ENCODE peak calls at places on chromosomes 13 and 19, in nine cellular contexts. X is activated CD4-positive, CD25-positive, alpha-beta regulatory T cell; F is activated CD4-positive, alpha-beta T cell treated with anti-CD3 and anti-CD28 coated beads, Interleukin-2, amount 50 U/mL, for 4 hours; T is GM23338; P is progenitor cell of endocrine pancreas; L is activated T-cell treated with anti-CD3 and anti-CD28 coated beads, Interleukin-2, amount 50 U/mL, for 72 hours; G is NCI-H1436; M is H7; W is adrenal gland. E is an unnamed sample.

GRCh38 chr13:52399708-52400107 is 6.3 kb downstream of the THSD1 start:
- DNase-seq in X (no peak), F (no peak), T (peak; percentile 22), P (no peak), L (no peak), G (no peak), M (peak; percentile 26), W (no peak), E (peak; percentile 56)

GRCh38 chr13:20405691-20406090 is 120.0 kb downstream of the CRYL1 start:
- DNase-seq in X (no peak), F (no peak), T (peak; percentile 85), P (no peak), L (no peak), G (no peak), M (peak; percentile 91), W (no peak), E (no peak)

GRCh38 chr13:78376822-78377221 is 226.5 kb downstream of the POU4F1 start:
- DNase-seq in X (no peak), F (no peak), T (no peak), P (no peak), L (no peak), G (no peak), M (no peak), W (no peak), E (no peak)

GRCh38 chr19:31502536-31503170 is 153.4 kb upstream of the TSHZ3 start:
- DNase-seq in X (no peak), F (no peak), T (no peak), P (no peak), L (no peak), G (no peak), M (no peak), W (no peak), E (no peak)

GRCh38 chr19:45402469-45403070 is 2.3 kb downstream of the PPP1R13L start:
- DNase-seq in X (no peak), F (no peak), T (peak; percentile 88), P (peak; percentile 62), L (peak; percentile 44), G (no peak), M (peak; percentile 95), W (no peak), E (no peak)

GRCh38 chr13:21435710-21436151 is 23.4 kb downstream of the ZDHHC20 start:
- DNase-seq in X (peak; percentile 3), F (peak; percentile 9), T (no peak), P (no peak), L (peak; percentile 53), G (no peak), M (no peak), W (peak; percentile 82), E (peak; percentile 97)

GRCh38 chr13:86856996-86857395 is 814.2 kb upstream of the SLITRK5 start:
- DNase-seq in X (no peak), F (no peak), T (peak; percentile 46), P (no peak), L (no peak), G (no peak), M (no peak), W (no peak), E (peak; percentile 74)

GRCh38 chr19:14474827-14475226 is 327 bp downstream of the PTGER1 start:
- DNase-seq in X (no peak), F (no peak), T (no peak), P (no peak), L (no peak), G (no peak), M (no peak), W (no peak), E (no peak)

GRCh38 chr13:20069956-20070355 is 90.9 kb downstream of the GJA3 start:
- DNase-seq in X (no peak), F (no peak), T (no peak), P (no peak), L (no peak), G (no peak), M (no peak), W (no peak), E (no peak)

GRCh38 chr19:39078436-39079200 is 5.5 kb upstream of the ACP7 start:
- DNase-seq in X (no peak), F (no peak), T (no peak), P (no peak), L (no peak), G (no peak), M (no peak), W (no peak), E (peak; percentile 96)

GRCh38 chr19:8054169-8054568 is 1.6 kb downstream of the CCL25 start:
- DNase-seq in X (no peak), F (no peak), T (no peak), P (no peak), L (no peak), G (no peak), M (peak; percentile 59), W (no peak), E (no peak)

GRCh38 chr19:3591876-3592613 is 6.8 kb downstream of the GIPC3 start:
- DNase-seq in X (no peak), F (no peak), T (no peak), P (no peak), L (no peak), G (no peak), M (no peak), W (peak; percentile 53), E (no peak)

GRCh38 chr19:50520822-50521465 is 7.2 kb upstream of the ASPDH start:
- DNase-seq in X (no peak), F (no peak), T (no peak), P (no peak), L (no peak), G (no peak), M (no peak), W (no peak), E (no peak)

GRCh38 chr13:111460548-111461444 is 140.4 kb downstream of the TEX29 start:
- DNase-seq in X (no peak), F (no peak), T (peak; percentile 76), P (no peak), L (no peak), G (peak; percentile 75), M (peak; percentile 81), W (no peak), E (peak; percentile 12)

GRCh38 chr19:29520390-29520789 is 5.4 kb upstream of the VSTM2B start:
- DNase-seq in X (no peak), F (no peak), T (no peak), P (no peak), L (no peak), G (no peak), M (no peak), W (no peak), E (no peak)

GRCh38 chr19:18304496-18305312 is 18.2 kb downstream of the LSM4 start:
- DNase-seq in X (peak; percentile 65), F (peak; percentile 87), T (peak; percentile 65), P (no peak), L (peak; percentile 89), G (peak; percentile 66), M (peak; percentile 93), W (peak; percentile 95), E (peak; percentile 54)

GRCh38 chr19:53294786-53295441 is 27.4 kb upstream of the VN1R4 start:
- DNase-seq in X (no peak), F (no peak), T (peak; percentile 63), P (no peak), L (no peak), G (no peak), M (no peak), W (no peak), E (no peak)